ENCODE peak calls at places on chromosome 18, in four cellular contexts. B is body of pancreas, Z is PC-9, H is IMR-90. Y is an unnamed sample. For H3K4me1, the result is how much of the 10 kb centered on the place peaks cover.

GRCh38 chr18:75208836-75209128 is 157 bp downstream of the PTGR3 start:
- DNase-seq in B (no peak), Z (no peak), H (no peak), Y (no peak)

GRCh38 chr18:65215865-65216466 is 534.8 kb upstream of the CDH7 start:
- DNase-seq in B (no peak), Z (no peak), H (no peak), Y (no peak)

GRCh38 chr18:32469691-32470131 is 971 bp downstream of the GAREM1 start:
- DNase-seq in Z (no peak), B (no peak), H (peak), Y (no peak)

GRCh38 chr18:23721711-23722479 is 32.6 kb downstream of the LAMA3 start:
- DNase-seq in H (peak), Z (no peak), B (no peak), Y (no peak)

GRCh38 chr18:69944434-69944833 is 3.2 kb downstream of the CD226 start:
- DNase-seq in H (no peak), B (no peak), Z (no peak), Y (no peak)

GRCh38 chr18:54278615-54279014 is 9.3 kb downstream of the POLI start:
- DNase-seq in H (no peak), Z (no peak), B (no peak), Y (no peak)

GRCh38 chr18:8982416-8983183 is 119.9 kb upstream of the NDUFV2 start:
- DNase-seq in H (peak), Z (no peak), B (peak), Y (no peak)

GRCh38 chr18:34122724-34123334 is 101.9 kb downstream of the NOL4 start:
- DNase-seq in H (peak), Z (no peak), B (peak), Y (no peak)

GRCh38 chr18:36544036-36544725 is 246.7 kb downstream of the FHOD3 start:
- DNase-seq in Z (no peak), B (no peak), H (no peak), Y (no peak)

DNA sequence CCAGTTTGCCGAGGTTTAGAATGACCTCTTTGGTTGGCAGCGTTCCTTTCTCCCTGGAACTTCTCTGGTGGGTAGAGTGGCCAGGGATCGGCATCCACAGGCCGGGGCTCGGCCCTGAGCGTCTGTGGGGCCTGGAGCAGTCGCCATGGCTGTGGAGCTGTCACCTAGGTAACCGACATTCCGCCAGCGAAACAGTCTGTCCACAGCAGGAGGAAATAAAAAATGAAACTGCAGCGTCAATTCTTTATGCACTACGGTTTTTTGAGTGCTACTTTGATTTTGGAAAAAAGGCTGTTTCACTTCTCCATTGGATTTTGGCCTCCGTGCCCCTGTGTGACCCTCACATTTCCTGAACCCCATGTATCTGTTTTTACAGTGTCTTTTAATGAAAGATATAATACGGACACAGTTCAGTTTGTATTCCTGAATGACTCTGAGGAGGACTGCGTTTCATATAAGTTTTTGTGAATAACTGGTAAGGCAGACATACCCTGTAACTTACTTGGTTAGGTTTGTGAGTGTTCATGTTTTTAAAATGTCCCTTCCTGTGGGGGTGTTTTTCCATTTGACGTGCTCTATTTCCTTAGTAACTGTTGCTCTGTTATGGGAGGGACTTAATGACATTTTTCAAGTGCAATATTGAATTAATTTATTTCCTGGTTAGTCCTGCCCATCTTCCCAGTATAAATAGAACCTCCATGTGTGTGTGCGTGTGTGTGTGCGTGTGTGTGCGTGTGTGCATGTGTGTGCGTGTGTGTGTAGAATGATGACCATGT is 163.5 kb downstream of the LDLRAD4 start:
- DNase-seq in B (peak), Z (no peak), H (peak), Y (peak)
- H3K4me1 ChIP-seq in B (under half), Z (under half), H (under half), Y (half or more)

GRCh38 chr18:2847341-2848144 is 737 bp downstream of the EMILIN2 start:
- DNase-seq in Z (no peak), H (no peak), B (no peak), Y (no peak)
- H3K27ac ChIP-seq in Z (no peak), H (no peak), B (no peak), Y (peak)

GRCh38 chr18:35464731-35465728 is 32.7 kb downstream of the INO80C start:
- DNase-seq in H (no peak), B (no peak), Z (no peak), Y (no peak)

GRCh38 chr18:35459997-35460396 is 37.8 kb downstream of the INO80C start:
- DNase-seq in B (no peak), H (no peak), Z (no peak), Y (no peak)

GRCh38 chr18:35460719-35461118 is 37.0 kb downstream of the INO80C start:
- DNase-seq in H (peak), Z (peak), B (no peak), Y (no peak)

GRCh38 chr18:35463837-35464236 is 33.9 kb downstream of the INO80C start:
- DNase-seq in H (no peak), Z (no peak), B (no peak), Y (no peak)

DNA sequence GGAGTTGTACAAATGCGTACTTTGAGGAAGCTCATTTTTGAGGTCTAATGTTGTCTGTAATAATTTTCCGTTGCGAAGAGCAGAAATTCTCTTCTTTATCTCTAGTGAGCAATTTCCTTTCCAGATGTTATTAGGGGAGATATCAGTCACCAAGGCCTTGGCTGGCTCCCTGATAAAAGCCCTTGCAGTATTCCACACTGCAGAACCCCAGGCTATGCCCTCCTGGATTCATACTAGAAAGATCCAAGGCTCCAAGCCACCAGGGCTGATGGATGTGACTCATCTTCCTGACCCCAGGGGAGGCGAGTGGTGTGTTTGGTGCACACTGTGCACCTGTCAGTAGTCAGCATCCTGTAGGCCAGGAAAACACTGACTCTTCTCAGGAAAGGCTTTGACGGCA is 34.7 kb downstream of the INO80C start:
- DNase-seq in H (no peak), Z (no peak), B (no peak), Y (no peak)
- H3K4me1 ChIP-seq in H (under half), Z (half or more), B (under half), Y (under half)

DNA sequence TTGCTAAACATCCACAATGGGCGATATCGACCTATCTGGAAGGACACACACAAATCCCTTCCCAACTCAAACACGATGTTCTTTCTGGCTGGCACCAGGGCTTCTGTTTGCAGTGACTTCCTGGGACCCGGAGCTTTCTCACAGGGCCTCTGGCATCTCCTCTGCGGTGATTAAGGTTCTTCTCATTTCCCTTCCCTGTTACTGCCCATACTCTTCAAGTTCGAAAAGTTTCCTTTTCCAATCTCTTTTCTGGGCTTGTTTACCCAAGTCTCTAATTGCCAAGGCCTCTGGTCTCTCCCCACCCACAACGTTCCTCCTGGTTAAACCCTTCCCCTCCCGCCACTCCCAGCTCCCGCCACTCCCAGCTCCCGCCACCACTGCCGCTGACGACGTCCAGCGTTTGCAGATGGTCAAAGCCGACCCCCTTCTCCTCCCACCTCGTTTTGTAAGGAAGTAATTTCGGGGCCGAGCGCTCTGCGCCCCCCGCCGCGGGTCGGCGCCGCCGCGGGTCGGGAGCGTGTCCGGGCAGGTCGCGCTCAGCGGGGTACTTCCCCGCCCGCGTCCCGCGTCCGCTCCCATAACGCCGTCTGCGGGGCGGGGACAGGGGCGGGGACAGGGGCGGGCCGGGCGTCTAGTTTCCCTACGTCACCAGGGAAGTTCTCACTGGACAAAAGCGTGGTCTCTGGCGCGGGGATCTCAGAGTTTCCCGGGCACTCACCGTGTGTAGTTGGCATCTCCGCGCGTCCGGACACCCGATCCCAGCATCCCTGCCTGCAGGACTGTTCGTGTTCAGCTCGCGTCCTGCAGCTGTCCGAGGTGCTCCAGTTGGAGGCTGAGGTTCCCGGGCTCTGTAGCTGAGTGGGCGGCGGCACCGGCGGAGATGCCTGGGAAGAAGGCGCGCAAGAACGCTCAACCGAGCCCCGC is at the start of gene PMAIP1:
- DNase-seq in H (peak), B (peak), Z (peak), Y (peak)
- H3K27ac ChIP-seq in H (peak), B (peak), Z (peak), Y (peak)

DNA sequence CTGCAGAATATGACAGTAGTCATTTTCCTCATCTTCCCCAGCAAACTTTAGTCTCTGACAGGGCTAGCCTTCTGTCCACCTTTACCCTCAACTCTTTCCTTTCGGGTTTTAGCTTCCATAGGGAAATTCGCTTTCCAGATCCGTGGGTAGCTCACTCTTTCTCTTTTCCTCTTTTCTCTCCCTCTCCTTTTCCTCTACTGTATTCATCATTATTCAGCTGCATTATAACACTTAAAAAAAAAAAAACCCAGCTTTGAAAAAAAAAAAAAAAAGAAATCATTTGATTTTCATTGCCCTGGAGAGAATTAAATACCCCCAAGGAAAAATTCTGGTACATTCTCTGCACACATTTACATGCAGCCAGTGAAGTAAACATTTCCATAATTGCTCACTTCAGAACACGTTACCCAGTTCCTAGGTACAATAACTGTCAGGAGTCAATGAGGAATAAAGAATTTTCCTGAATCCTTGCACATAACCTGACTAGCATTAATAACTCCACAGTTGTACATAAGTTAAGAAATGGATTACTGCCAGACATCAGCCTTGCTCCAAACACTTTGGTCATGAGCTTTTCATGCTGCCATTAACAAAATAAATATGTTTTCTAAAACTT is 63.5 kb downstream of the ZNF521 start:
- DNase-seq in H (no peak), B (no peak), Z (no peak), Y (no peak)
- H3K4me1 ChIP-seq in H (under half), B (under half), Z (under half), Y (under half)

Y was measured in esophagus squamous epithelium.